ENCODE peak calls at places on chromosomes 12 and 14, in eight cellular contexts. V is central memory CD4-positive, alpha-beta T cell; Y is choroid plexus epithelial cell; W is IMR-90; E is effector CD4-positive, alpha-beta T cell; D is T1000; Q is dermis blood vessel endothelial cell; U is cardiac muscle cell. B is an unnamed sample.

GRCh38 chr12:15563683-15564082 is 225.5 kb downstream of the EPS8 start:
- DNase-seq in Y (peak; percentile 68), Q (peak; percentile 81), W (peak; percentile 68), E (peak; percentile 10), D (no peak), V (peak; percentile 37), U (peak; percentile 72), B (peak; percentile 40)

GRCh38 chr14:101875726-101876268 is 88.6 kb upstream of the DYNC1H1 start:
- DNase-seq in Y (peak; percentile 34), V (no peak), W (no peak), E (no peak), D (no peak), Q (peak; percentile 23), U (no peak), B (no peak)

GRCh38 chr12:55724226-55724939 is 4.2 kb downstream of the RDH5 start:
- DNase-seq in Y (peak; percentile 85), V (peak; percentile 51), D (no peak), E (peak; percentile 54), W (peak; percentile 69), U (peak; percentile 77), Q (peak; percentile 79), B (peak; percentile 80)

GRCh38 chr12:130966443-130967030 is 12.8 kb downstream of the ADGRD1 start:
- DNase-seq in Y (no peak), Q (no peak), U (no peak), V (no peak), W (no peak), E (no peak), D (no peak), B (no peak)

GRCh38 chr14:59293934-59294661 is 105.6 kb downstream of the DAAM1 start:
- DNase-seq in D (no peak), Y (no peak), E (no peak), U (peak; percentile 44), W (no peak), Q (no peak), V (no peak), B (no peak)

GRCh38 chr12:123367511-123367910 is 2.9 kb upstream of the SBNO1 start:
- DNase-seq in E (no peak), U (peak; percentile 13), D (no peak), Y (no peak), W (no peak), V (no peak), Q (no peak), B (no peak)

GRCh38 chr12:124524231-124524925 is 43.0 kb downstream of the NCOR2 start:
- DNase-seq in D (peak; percentile 18), W (peak; percentile 87), E (no peak), Y (peak; percentile 76), U (peak; percentile 81), V (no peak), Q (no peak), B (no peak)

GRCh38 chr12:104667139-104667538 is 210.4 kb downstream of the CHST11 start:
- DNase-seq in E (no peak), W (peak; percentile 14), Q (no peak), Y (peak; percentile 55), V (no peak), D (no peak), U (peak; percentile 68), B (no peak)

GRCh38 chr12:67721216-67721615 is 72.7 kb downstream of the DYRK2 start:
- DNase-seq in W (no peak), Q (no peak), E (no peak), U (peak; percentile 15), Y (no peak), V (no peak), D (no peak), B (no peak)

GRCh38 chr12:65720739-65721138 is 103.5 kb upstream of the HMGA2 start:
- DNase-seq in U (no peak), V (no peak), Y (no peak), D (no peak), E (no peak), W (no peak), Q (no peak), B (no peak)

GRCh38 chr14:91367173-91368171 is 50.1 kb downstream of the CCDC88C start:
- DNase-seq in W (peak; percentile 66), Q (peak; percentile 52), Y (peak; percentile 35), D (peak; percentile 16), V (peak; percentile 82), E (peak; percentile 86), U (peak; percentile 49), B (peak; percentile 78)

GRCh38 chr12:3277261-3277943 is 200.2 kb downstream of the TSPAN9 start:
- DNase-seq in Q (no peak), V (no peak), D (no peak), Y (no peak), E (no peak), U (no peak), W (no peak), B (no peak)

GRCh38 chr12:6951551-6952120 is 480 bp downstream of the PTPN6 start:
- DNase-seq in Q (no peak), D (no peak), V (peak; percentile 45), W (no peak), Y (no peak), U (no peak), E (no peak), B (peak; percentile 50)

GRCh38 chr14:35378638-35379568 is 25.6 kb downstream of the NFKBIA start:
- DNase-seq in E (no peak), W (no peak), U (no peak), Y (no peak), D (no peak), Q (no peak), V (no peak), B (no peak)

GRCh38 chr12:11763760-11764520 is 114.5 kb downstream of the ETV6 start:
- DNase-seq in U (peak; percentile 88), W (peak; percentile 86), Q (no peak), V (no peak), D (no peak), E (no peak), Y (peak; percentile 84), B (no peak)

GRCh38 chr14:22002860-22003284 is 329.3 kb upstream of the OR4E1 start:
- DNase-seq in Q (peak; percentile 10), Y (no peak), U (no peak), D (no peak), W (no peak), V (peak; percentile 60), E (peak; percentile 46), B (peak; percentile 85)

GRCh38 chr12:114696443-114697245 is 12.7 kb upstream of the TBX3 start:
- DNase-seq in D (no peak), W (no peak), E (no peak), Y (no peak), V (no peak), Q (no peak), U (no peak), B (no peak)

GRCh38 chr12:24798335-24798734 is 150.6 kb downstream of the BCAT1 start:
- DNase-seq in W (no peak), Q (no peak), U (no peak), E (no peak), Y (no peak), V (no peak), D (no peak), B (no peak)

GRCh38 chr12:90366286-90366685 is 588.7 kb downstream of the CCER1 start:
- DNase-seq in E (no peak), Y (peak; percentile 41), U (peak; percentile 73), D (no peak), W (peak; percentile 36), Q (peak; percentile 63), V (no peak), B (no peak)

GRCh38 chr12:86777335-86777734 is 521.1 kb upstream of the MGAT4C start:
- DNase-seq in D (no peak), Y (no peak), W (no peak), V (no peak), U (peak; percentile 19), Q (no peak), E (no peak), B (no peak)

GRCh38 chr12:96403870-96404269 is 3.6 kb upstream of the CDK17 start:
- DNase-seq in U (no peak), V (no peak), E (no peak), D (no peak), Y (no peak), W (no peak), Q (no peak), B (no peak)

GRCh38 chr14:67725171-67725570 is 23.5 kb downstream of the RDH12 start:
- DNase-seq in E (no peak), D (no peak), W (no peak), V (no peak), Q (no peak), U (no peak), Y (no peak), B (no peak)

GRCh38 chr12:121223283-121223946 is 13.5 kb downstream of the P2RX4 start:
- DNase-seq in V (peak; percentile 50), E (no peak), D (no peak), Y (peak; percentile 38), W (no peak), U (no peak), Q (peak; percentile 34), B (peak; percentile 70)

GRCh38 chr12:49264466-49264872 is 413 bp upstream of the TUBA1C start:
- DNase-seq in V (peak; percentile 23), Y (no peak), Q (no peak), W (no peak), D (no peak), U (peak; percentile 56), E (peak; percentile 20), B (no peak)

GRCh38 chr12:27525373-27525772 is 1.4 kb downstream of the PPFIBP1 start:
- DNase-seq in U (peak; percentile 83), V (no peak), E (no peak), Y (peak; percentile 63), Q (peak; percentile 95), W (peak; percentile 81), D (peak; percentile 13), B (no peak)

GRCh38 chr12:30164937-30165336 is 381.2 kb upstream of the TMTC1 start:
- DNase-seq in E (no peak), D (no peak), U (no peak), W (no peak), V (no peak), Y (no peak), Q (no peak), B (no peak)

GRCh38 chr12:122080149-122081107 is 1.9 kb downstream of the MLXIP start:
- DNase-seq in W (peak; percentile 86), V (no peak), Y (peak; percentile 83), Q (peak; percentile 87), E (no peak), U (peak; percentile 94), D (no peak), B (peak; percentile 52)

GRCh38 chr12:28409892-28410291 is 219.6 kb downstream of the CCDC91 start:
- DNase-seq in D (no peak), U (peak; percentile 69), V (no peak), Y (peak; percentile 67), Q (peak; percentile 1), E (no peak), W (peak; percentile 37), B (no peak)

GRCh38 chr12:77493769-77494168 is 336.9 kb upstream of the NAV3 start:
- DNase-seq in D (no peak), U (no peak), Y (no peak), E (no peak), W (no peak), Q (no peak), V (no peak), B (no peak)

GRCh38 chr12:106141452-106141851 is 2.7 kb upstream of the NUAK1 start:
- DNase-seq in Q (no peak), Y (no peak), U (no peak), V (no peak), E (no peak), D (no peak), W (no peak), B (no peak)

GRCh38 chr12:17588968-17589367 is 501.0 kb downstream of the RERGL start:
- DNase-seq in E (no peak), U (no peak), D (no peak), W (no peak), V (no peak), Y (no peak), Q (no peak), B (no peak)

GRCh38 chr12:27807063-27807703 is 27.1 kb upstream of the MANSC4 start:
- DNase-seq in D (no peak), W (no peak), V (peak; percentile 28), E (no peak), Y (no peak), U (no peak), Q (no peak), B (peak; percentile 56)

GRCh38 chr12:69966409-69966808 is 141.4 kb downstream of the MYRFL start:
- DNase-seq in V (no peak), E (no peak), U (peak; percentile 62), Y (peak; percentile 20), W (peak; percentile 55), D (peak; percentile 93), Q (no peak), B (no peak)